ENCODE peak calls at places on chromosomes 7 and 10, in six cellular contexts. One of them, this sample, is unnamed.

GRCh38 chr10:132057191-132057681 is 8.5 kb upstream of the JAKMIP3 start:
- DNase-seq in effector memory CD4-positive, alpha-beta T cell: no peak
- DNase-seq in CD4-positive, alpha-beta memory T cell: no peak
- DNase-seq in neural progenitor cell: no peak
- DNase-seq in lung: no peak
- DNase-seq in HepG2: no peak
- DNase-seq in this sample: peak; percentile 45

GRCh38 chr10:50561266-50561665 is 62.5 kb downstream of the SGMS1 start:
- DNase-seq in neural progenitor cell: no peak
- DNase-seq in effector memory CD4-positive, alpha-beta T cell: no peak
- DNase-seq in lung: no peak
- DNase-seq in HepG2: no peak
- DNase-seq in CD4-positive, alpha-beta memory T cell: no peak
- DNase-seq in this sample: no peak

GRCh38 chr10:43374194-43374593 is 2.8 kb downstream of the FXYD4 start:
- DNase-seq in effector memory CD4-positive, alpha-beta T cell: no peak
- DNase-seq in lung: no peak
- DNase-seq in neural progenitor cell: no peak
- DNase-seq in CD4-positive, alpha-beta memory T cell: no peak
- DNase-seq in HepG2: no peak
- DNase-seq in this sample: no peak

GRCh38 chr7:8516976-8517375 is 83.6 kb downstream of the NXPH1 start:
- DNase-seq in CD4-positive, alpha-beta memory T cell: no peak
- DNase-seq in effector memory CD4-positive, alpha-beta T cell: no peak
- DNase-seq in lung: no peak
- DNase-seq in HepG2: no peak
- DNase-seq in neural progenitor cell: no peak
- DNase-seq in this sample: no peak

GRCh38 chr10:30502266-30503058 is 68.5 kb downstream of the MAP3K8 start:
- DNase-seq in HepG2: no peak
- DNase-seq in neural progenitor cell: no peak
- DNase-seq in CD4-positive, alpha-beta memory T cell: no peak
- DNase-seq in lung: no peak
- DNase-seq in effector memory CD4-positive, alpha-beta T cell: peak; percentile 15
- DNase-seq in this sample: no peak

GRCh38 chr10:86330778-86331763 is 35.5 kb downstream of the GRID1 start:
- DNase-seq in CD4-positive, alpha-beta memory T cell: no peak
- DNase-seq in lung: no peak
- DNase-seq in HepG2: no peak
- DNase-seq in neural progenitor cell: no peak
- DNase-seq in effector memory CD4-positive, alpha-beta T cell: no peak
- DNase-seq in this sample: peak; percentile 68

GRCh38 chr10:107814865-107815487 is 650.5 kb upstream of the SORCS1 start:
- DNase-seq in effector memory CD4-positive, alpha-beta T cell: no peak
- DNase-seq in HepG2: peak; percentile 5
- DNase-seq in lung: peak; percentile 36
- DNase-seq in CD4-positive, alpha-beta memory T cell: no peak
- DNase-seq in neural progenitor cell: peak; percentile 82
- DNase-seq in this sample: peak; percentile 18

GRCh38 chr10:104417629-104418292 is 64.1 kb downstream of the CFAP58 start:
- DNase-seq in HepG2: no peak
- DNase-seq in effector memory CD4-positive, alpha-beta T cell: no peak
- DNase-seq in neural progenitor cell: no peak
- DNase-seq in CD4-positive, alpha-beta memory T cell: peak; percentile 7
- DNase-seq in lung: no peak
- DNase-seq in this sample: no peak

GRCh38 chr10:34954142-34954541 is 136.0 kb downstream of the CUL2 start:
- DNase-seq in neural progenitor cell: no peak
- DNase-seq in lung: peak; percentile 94
- DNase-seq in effector memory CD4-positive, alpha-beta T cell: no peak
- DNase-seq in CD4-positive, alpha-beta memory T cell: no peak
- DNase-seq in HepG2: no peak
- DNase-seq in this sample: no peak

GRCh38 chr10:19014034-19014433 is 34.6 kb upstream of the MALRD1 start:
- DNase-seq in effector memory CD4-positive, alpha-beta T cell: no peak
- DNase-seq in lung: no peak
- DNase-seq in HepG2: no peak
- DNase-seq in neural progenitor cell: no peak
- DNase-seq in CD4-positive, alpha-beta memory T cell: no peak
- DNase-seq in this sample: no peak

GRCh38 chr7:7620644-7621210 is 19.8 kb upstream of the UMAD1 start:
- DNase-seq in effector memory CD4-positive, alpha-beta T cell: no peak
- DNase-seq in HepG2: no peak
- DNase-seq in neural progenitor cell: no peak
- DNase-seq in CD4-positive, alpha-beta memory T cell: no peak
- DNase-seq in lung: no peak
- DNase-seq in this sample: no peak

GRCh38 chr7:47792521-47793121 is 155.6 kb downstream of the PKD1L1 start:
- DNase-seq in effector memory CD4-positive, alpha-beta T cell: no peak
- DNase-seq in lung: no peak
- DNase-seq in neural progenitor cell: peak; percentile 25
- DNase-seq in CD4-positive, alpha-beta memory T cell: no peak
- DNase-seq in HepG2: no peak
- DNase-seq in this sample: no peak

GRCh38 chr7:39271386-39271785 is 293.7 kb downstream of the POU6F2 start:
- DNase-seq in CD4-positive, alpha-beta memory T cell: no peak
- DNase-seq in effector memory CD4-positive, alpha-beta T cell: no peak
- DNase-seq in lung: peak; percentile 61
- DNase-seq in HepG2: no peak
- DNase-seq in neural progenitor cell: peak; percentile 40
- DNase-seq in this sample: peak; percentile 34

GRCh38 chr10:44706745-44707144 is 204.4 kb upstream of the TMEM72 start:
- DNase-seq in effector memory CD4-positive, alpha-beta T cell: no peak
- DNase-seq in HepG2: no peak
- DNase-seq in CD4-positive, alpha-beta memory T cell: no peak
- DNase-seq in lung: no peak
- DNase-seq in neural progenitor cell: no peak
- DNase-seq in this sample: no peak

GRCh38 chr10:93088466-93088865 is 14.8 kb downstream of the CYP26A1 start:
- DNase-seq in CD4-positive, alpha-beta memory T cell: no peak
- DNase-seq in lung: no peak
- DNase-seq in neural progenitor cell: no peak
- DNase-seq in HepG2: no peak
- DNase-seq in effector memory CD4-positive, alpha-beta T cell: no peak
- DNase-seq in this sample: no peak

GRCh38 chr10:17951868-17952371 is at the start of gene SLC39A12:
- DNase-seq in CD4-positive, alpha-beta memory T cell: no peak
- DNase-seq in effector memory CD4-positive, alpha-beta T cell: no peak
- DNase-seq in HepG2: no peak
- DNase-seq in neural progenitor cell: no peak
- DNase-seq in lung: no peak
- DNase-seq in this sample: no peak

GRCh38 chr7:25482631-25483030 is 254.3 kb upstream of the NPVF start:
- DNase-seq in CD4-positive, alpha-beta memory T cell: no peak
- DNase-seq in neural progenitor cell: no peak
- DNase-seq in lung: no peak
- DNase-seq in effector memory CD4-positive, alpha-beta T cell: no peak
- DNase-seq in HepG2: no peak
- DNase-seq in this sample: no peak

GRCh38 chr7:41333506-41333905 is 369.4 kb downstream of the INHBA start:
- DNase-seq in HepG2: no peak
- DNase-seq in CD4-positive, alpha-beta memory T cell: no peak
- DNase-seq in neural progenitor cell: no peak
- DNase-seq in lung: no peak
- DNase-seq in effector memory CD4-positive, alpha-beta T cell: no peak
- DNase-seq in this sample: no peak

GRCh38 chr7:101590663-101591435 is 38.2 kb downstream of the MYL10 start:
- DNase-seq in neural progenitor cell: no peak
- DNase-seq in lung: no peak
- DNase-seq in effector memory CD4-positive, alpha-beta T cell: no peak
- DNase-seq in CD4-positive, alpha-beta memory T cell: no peak
- DNase-seq in HepG2: no peak
- DNase-seq in this sample: peak; percentile 40

GRCh38 chr10:114708717-114709352 is 50.8 kb upstream of the ABLIM1 start:
- DNase-seq in neural progenitor cell: no peak
- DNase-seq in lung: no peak
- DNase-seq in effector memory CD4-positive, alpha-beta T cell: no peak
- DNase-seq in CD4-positive, alpha-beta memory T cell: no peak
- DNase-seq in HepG2: peak; percentile 13
- DNase-seq in this sample: no peak

GRCh38 chr10:124913167-124913566 is 28.8 kb upstream of the ZRANB1 start:
- DNase-seq in HepG2: no peak
- DNase-seq in CD4-positive, alpha-beta memory T cell: no peak
- DNase-seq in neural progenitor cell: no peak
- DNase-seq in lung: no peak
- DNase-seq in effector memory CD4-positive, alpha-beta T cell: no peak
- DNase-seq in this sample: no peak

GRCh38 chr10:124912052-124912435 is 29.9 kb upstream of the ZRANB1 start:
- DNase-seq in CD4-positive, alpha-beta memory T cell: no peak
- DNase-seq in HepG2: no peak
- DNase-seq in neural progenitor cell: no peak
- DNase-seq in effector memory CD4-positive, alpha-beta T cell: no peak
- DNase-seq in lung: no peak
- DNase-seq in this sample: no peak

GRCh38 chr10:124912487-124912886 is 29.4 kb upstream of the ZRANB1 start:
- DNase-seq in lung: no peak
- DNase-seq in CD4-positive, alpha-beta memory T cell: no peak
- DNase-seq in effector memory CD4-positive, alpha-beta T cell: no peak
- DNase-seq in neural progenitor cell: no peak
- DNase-seq in HepG2: no peak
- DNase-seq in this sample: no peak

GRCh38 chr10:124909563-124909962 is 32.4 kb upstream of the ZRANB1 start:
- DNase-seq in CD4-positive, alpha-beta memory T cell: no peak
- DNase-seq in lung: no peak
- DNase-seq in neural progenitor cell: no peak
- DNase-seq in HepG2: peak; percentile 77
- DNase-seq in effector memory CD4-positive, alpha-beta T cell: no peak
- DNase-seq in this sample: no peak

GRCh38 chr10:124911124-124912051 is 30.5 kb upstream of the ZRANB1 start:
- DNase-seq in effector memory CD4-positive, alpha-beta T cell: no peak
- DNase-seq in lung: no peak
- DNase-seq in neural progenitor cell: no peak
- DNase-seq in CD4-positive, alpha-beta memory T cell: no peak
- DNase-seq in HepG2: no peak
- DNase-seq in this sample: no peak
- H3K4me3 ChIP-seq in effector memory CD4-positive, alpha-beta T cell: no peak overlapping the region
- H3K4me3 ChIP-seq in lung: no peak overlapping the region
- H3K4me3 ChIP-seq in neural progenitor cell: no peak overlapping the region
- H3K4me3 ChIP-seq in CD4-positive, alpha-beta memory T cell: no peak overlapping the region
- H3K4me3 ChIP-seq in HepG2: peak overlapping the region; percentile 16
- H3K4me3 ChIP-seq in this sample: no peak overlapping the region

GRCh38 chr7:33926535-33926934 is 21.2 kb downstream of the BMPER start:
- DNase-seq in HepG2: no peak
- DNase-seq in effector memory CD4-positive, alpha-beta T cell: no peak
- DNase-seq in neural progenitor cell: no peak
- DNase-seq in CD4-positive, alpha-beta memory T cell: no peak
- DNase-seq in lung: no peak
- DNase-seq in this sample: no peak
- H3K36me3 ChIP-seq in HepG2: no peaks in the 10 kb centered on the region
- H3K36me3 ChIP-seq in effector memory CD4-positive, alpha-beta T cell: no peaks in the 10 kb centered on the region
- H3K36me3 ChIP-seq in neural progenitor cell: no peaks in the 10 kb centered on the region
- H3K36me3 ChIP-seq in CD4-positive, alpha-beta memory T cell: no peaks in the 10 kb centered on the region
- H3K36me3 ChIP-seq in lung: no peaks in the 10 kb centered on the region
- H3K36me3 ChIP-seq in this sample: no peaks in the 10 kb centered on the region

GRCh38 chr10:79904671-79905321 is 44.1 kb downstream of the SFTPD start:
- DNase-seq in HepG2: no peak
- DNase-seq in CD4-positive, alpha-beta memory T cell: no peak
- DNase-seq in effector memory CD4-positive, alpha-beta T cell: no peak
- DNase-seq in neural progenitor cell: peak; percentile 83
- DNase-seq in lung: peak; percentile 75
- DNase-seq in this sample: peak; percentile 78
- H3K4me3 ChIP-seq in HepG2: peak overlapping the region; percentile 18
- H3K4me3 ChIP-seq in CD4-positive, alpha-beta memory T cell: peak overlapping the region; percentile 69
- H3K4me3 ChIP-seq in effector memory CD4-positive, alpha-beta T cell: peak overlapping the region; percentile 66
- H3K4me3 ChIP-seq in neural progenitor cell: peak overlapping the region; percentile 75
- H3K4me3 ChIP-seq in lung: peak overlapping the region; percentile 59
- H3K4me3 ChIP-seq in this sample: peak overlapping the region; percentile 64

DNA sequence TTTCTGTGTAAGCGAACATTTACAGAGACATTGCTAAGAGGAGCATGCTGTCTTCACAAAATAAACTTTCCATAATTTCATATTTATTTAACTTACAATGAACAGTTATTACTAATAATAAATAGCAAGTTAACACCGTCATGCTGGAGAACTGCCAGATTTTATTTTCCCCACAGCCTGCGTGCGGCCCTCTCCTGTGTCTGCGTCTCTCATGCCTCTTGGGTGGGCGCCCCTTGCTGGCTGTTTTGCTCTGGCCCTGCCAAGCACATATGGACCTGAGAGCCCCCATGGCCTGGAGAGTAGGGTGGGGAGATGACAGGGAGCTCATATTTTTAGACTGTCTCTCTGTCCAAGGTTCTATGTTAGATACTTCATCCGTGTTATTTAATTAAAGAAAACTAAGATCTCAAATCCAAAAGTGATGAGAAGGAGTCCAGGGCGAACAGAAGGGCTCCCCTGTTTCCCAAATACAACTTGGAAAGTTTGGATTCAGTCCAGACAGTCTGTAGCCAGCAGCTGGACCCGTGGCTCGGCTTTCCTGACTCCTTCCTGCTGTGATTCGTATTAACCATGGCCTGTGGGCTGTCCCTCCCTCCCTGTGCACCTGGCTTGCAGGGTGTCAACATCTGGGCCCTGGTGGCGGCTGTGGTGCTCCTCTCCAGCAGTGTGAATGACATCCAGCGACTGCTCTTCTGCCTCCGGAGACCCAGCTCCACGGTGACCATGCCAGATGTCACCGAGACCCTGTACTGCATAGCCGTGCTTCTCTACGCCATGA is 20.5 kb downstream of the FBH1 start:
- DNase-seq in effector memory CD4-positive, alpha-beta T cell: no peak
- DNase-seq in lung: no peak
- DNase-seq in CD4-positive, alpha-beta memory T cell: no peak
- DNase-seq in HepG2: no peak
- DNase-seq in neural progenitor cell: no peak
- DNase-seq in this sample: no peak
- H3K36me3 ChIP-seq in effector memory CD4-positive, alpha-beta T cell: peaks cover 63% of the 10 kb centered on the region
- H3K36me3 ChIP-seq in lung: peaks cover 57% of the 10 kb centered on the region
- H3K36me3 ChIP-seq in CD4-positive, alpha-beta memory T cell: peaks cover 56% of the 10 kb centered on the region
- H3K36me3 ChIP-seq in HepG2: peaks cover 34% of the 10 kb centered on the region
- H3K36me3 ChIP-seq in neural progenitor cell: no peaks in the 10 kb centered on the region
- H3K36me3 ChIP-seq in this sample: peaks cover 43% of the 10 kb centered on the region

DNA sequence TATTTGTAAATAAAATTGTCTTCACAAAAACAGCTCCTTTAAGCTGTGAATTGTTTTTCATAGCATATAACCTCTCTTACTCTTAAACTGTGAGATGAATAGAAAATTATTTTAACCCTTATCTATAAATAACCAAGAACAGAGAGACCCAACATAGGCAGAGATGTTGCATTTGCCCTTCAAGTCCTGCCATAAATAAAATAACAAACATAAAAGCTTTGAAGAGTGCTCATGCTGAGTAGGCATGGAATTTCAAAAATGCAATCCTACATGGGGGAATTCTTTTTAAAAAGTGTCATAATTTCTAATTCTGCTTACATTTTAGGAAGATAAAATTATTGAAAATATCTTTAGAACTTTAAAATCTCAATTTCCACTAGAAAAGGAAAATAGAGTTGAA is 124.1 kb upstream of the FERD3L start:
- DNase-seq in lung: no peak
- DNase-seq in neural progenitor cell: no peak
- DNase-seq in CD4-positive, alpha-beta memory T cell: no peak
- DNase-seq in HepG2: no peak
- DNase-seq in effector memory CD4-positive, alpha-beta T cell: no peak
- DNase-seq in this sample: no peak
- H3K4me3 ChIP-seq in lung: no peak overlapping the region
- H3K4me3 ChIP-seq in neural progenitor cell: no peak overlapping the region
- H3K4me3 ChIP-seq in CD4-positive, alpha-beta memory T cell: no peak overlapping the region
- H3K4me3 ChIP-seq in HepG2: no peak overlapping the region
- H3K4me3 ChIP-seq in effector memory CD4-positive, alpha-beta T cell: no peak overlapping the region
- H3K4me3 ChIP-seq in this sample: no peak overlapping the region

This sample was measured in H7.